ENCODE peak calls at places on chromosomes 3 and 15, in nine cellular contexts. G, V, L, M, T, N, Z, K and S are unnamed samples.

GRCh38 chr3:183253364-183253960 is 409 bp downstream of the B3GNT5 start:
- DNase-seq in M (peak; percentile 71), Z (no peak), V (peak; percentile 26), T (peak; percentile 54), N (peak; percentile 84), K (no peak), L (peak; percentile 67), G (peak; percentile 83), S (peak; percentile 29)

GRCh38 chr3:17235311-17235710 is 350.6 kb downstream of the PLCL2 start:
- DNase-seq in V (no peak), K (no peak), L (no peak), N (no peak), G (no peak), Z (no peak), T (no peak), M (no peak), S (no peak)

GRCh38 chr3:185900228-185900627 is 37.6 kb downstream of the TRA2B start:
- DNase-seq in N (peak; percentile 87), M (peak; percentile 93), G (no peak), L (no peak), V (peak; percentile 96), K (no peak), T (peak; percentile 78), Z (no peak), S (peak; percentile 46)

GRCh38 chr3:169264711-169265110 is 398.8 kb downstream of the MECOM start:
- DNase-seq in V (peak; percentile 5), M (peak; percentile 61), G (no peak), T (peak; percentile 34), Z (no peak), L (no peak), N (peak; percentile 77), K (peak; percentile 50), S (peak; percentile 86)

GRCh38 chr3:157527471-157527881 is 24.3 kb upstream of the VEPH1 start:
- DNase-seq in L (no peak), K (no peak), V (no peak), Z (no peak), N (peak; percentile 49), G (no peak), T (no peak), M (peak; percentile 20), S (no peak)

GRCh38 chr3:107985496-107985895 is 105.3 kb downstream of the CD47 start:
- DNase-seq in T (no peak), L (no peak), G (no peak), N (no peak), Z (no peak), M (no peak), K (no peak), V (no peak), S (no peak)

GRCh38 chr3:186960327-186960726 is 30.0 kb downstream of the ST6GAL1 start:
- DNase-seq in M (no peak), K (no peak), N (no peak), L (no peak), G (no peak), V (no peak), Z (no peak), T (no peak), S (no peak)

GRCh38 chr3:135851201-135852061 is 114.1 kb upstream of the PPP2R3A start:
- DNase-seq in G (no peak), M (no peak), K (no peak), L (no peak), Z (no peak), V (no peak), T (peak; percentile 28), N (peak; percentile 73), S (no peak)

GRCh38 chr15:72197460-72198409 is at the start of gene GRAMD2A:
- DNase-seq in M (peak; percentile 30), T (peak; percentile 85), L (peak; percentile 78), N (peak; percentile 86), Z (no peak), K (peak; percentile 51), V (peak; percentile 89), G (no peak), S (peak; percentile 60)

GRCh38 chr3:125129512-125129962 is 73.7 kb upstream of the HEG1 start:
- DNase-seq in G (peak; percentile 68), L (peak; percentile 65), T (peak; percentile 85), Z (no peak), M (peak; percentile 99), K (no peak), V (peak; percentile 90), N (peak; percentile 95), S (no peak)

GRCh38 chr15:63968122-63968524 is 78.2 kb downstream of the DAPK2 start:
- DNase-seq in Z (no peak), T (no peak), G (no peak), K (no peak), L (no peak), V (no peak), N (no peak), M (no peak), S (no peak)

GRCh38 chr15:51536965-51537574 is 85.5 kb downstream of the DMXL2 start:
- DNase-seq in K (no peak), T (peak; percentile 17), N (peak; percentile 28), Z (no peak), M (peak; percentile 30), V (no peak), G (no peak), L (no peak), S (peak; percentile 30)

GRCh38 chr15:28986108-28986507 is 100.3 kb downstream of the APBA2 start:
- DNase-seq in V (no peak), T (no peak), K (no peak), G (no peak), M (no peak), L (no peak), N (no peak), Z (no peak), S (no peak)

GRCh38 chr3:69072928-69073327 is 7.2 kb downstream of the UBA3 start:
- DNase-seq in V (no peak), G (no peak), L (no peak), M (no peak), K (no peak), N (no peak), T (no peak), Z (no peak), S (no peak)

GRCh38 chr3:50139718-50140423 is 15.3 kb upstream of the SEMA3F start:
- DNase-seq in T (no peak), G (no peak), N (no peak), Z (no peak), M (no peak), K (no peak), V (no peak), L (no peak), S (no peak)

GRCh38 chr3:189324538-189325138 is 152.9 kb downstream of the TPRG1 start:
- DNase-seq in V (peak; percentile 59), N (peak; percentile 96), G (no peak), M (peak; percentile 76), Z (no peak), T (peak; percentile 24), K (no peak), L (no peak), S (peak; percentile 96)

GRCh38 chr3:71069797-71070196 is 513.7 kb downstream of the FOXP1 start:
- DNase-seq in K (no peak), Z (no peak), N (no peak), G (peak; percentile 53), M (peak; percentile 65), V (peak; percentile 70), L (peak; percentile 51), T (peak; percentile 37), S (peak; percentile 52)

GRCh38 chr3:10783360-10784346 is 32.4 kb upstream of the SLC6A11 start:
- DNase-seq in M (peak; percentile 17), T (peak; percentile 36), G (no peak), N (peak; percentile 20), V (no peak), Z (no peak), K (no peak), L (no peak), S (peak; percentile 45)

GRCh38 chr3:12299026-12299425 is 10.2 kb downstream of the PPARG start:
- DNase-seq in T (no peak), G (no peak), L (no peak), M (peak; percentile 67), V (no peak), N (no peak), Z (no peak), K (no peak), S (no peak)

GRCh38 chr3:149273096-149273751 is 51.6 kb upstream of the CP start:
- DNase-seq in Z (peak; percentile 3), M (peak; percentile 85), T (peak; percentile 66), K (no peak), N (peak; percentile 91), L (no peak), V (peak; percentile 66), G (peak; percentile 40), S (peak; percentile 83)

GRCh38 chr3:24689353-24689752 is 194.7 kb upstream of the THRB start:
- DNase-seq in G (no peak), Z (no peak), T (no peak), V (no peak), M (no peak), L (no peak), N (no peak), K (no peak), S (no peak)

GRCh38 chr3:57986261-57986660 is 22.0 kb upstream of the FLNB start:
- DNase-seq in M (no peak), V (no peak), G (no peak), K (no peak), Z (no peak), L (no peak), N (no peak), T (no peak), S (no peak)

GRCh38 chr15:53591041-53591440 is 168.4 kb downstream of the WDR72 start:
- DNase-seq in K (no peak), L (no peak), N (no peak), G (no peak), M (no peak), V (no peak), Z (no peak), T (no peak), S (no peak)

GRCh38 chr15:69931159-69931558 is 166.6 kb downstream of the TLE3 start:
- DNase-seq in T (no peak), L (no peak), N (no peak), G (no peak), M (no peak), Z (no peak), V (no peak), K (no peak), S (no peak)

GRCh38 chr15:33675246-33675645 is 293.1 kb upstream of the CHRM5 start:
- DNase-seq in G (no peak), T (no peak), M (no peak), N (peak; percentile 56), K (no peak), V (no peak), Z (no peak), L (no peak), S (no peak)

GRCh38 chr3:30777426-30777825 is 117.0 kb downstream of the GADL1 start:
- DNase-seq in N (no peak), T (no peak), L (no peak), G (no peak), V (no peak), M (no peak), Z (no peak), K (no peak), S (no peak)

GRCh38 chr3:36992806-36993325 is at the start of gene EPM2AIP1:
- DNase-seq in N (no peak), V (peak; percentile 9), M (no peak), T (peak; percentile 98), K (peak; percentile 85), Z (no peak), G (no peak), L (no peak), S (no peak)

GRCh38 chr15:56052389-56053045 is 59.1 kb upstream of the NEDD4 start:
- DNase-seq in M (peak; percentile 64), G (no peak), K (no peak), T (peak; percentile 39), V (peak; percentile 48), L (no peak), Z (no peak), N (peak; percentile 52), S (peak; percentile 45)

GRCh38 chr3:114745322-114746240 is 401.5 kb downstream of the ZBTB20 start:
- DNase-seq in M (peak; percentile 55), K (no peak), T (peak; percentile 55), N (peak; percentile 66), G (no peak), V (no peak), Z (no peak), L (no peak), S (peak; percentile 77)